ENCODE peak calls at places on chromosome 22, in seven cellular contexts. G, S, B, I, T, W and K are unnamed samples.

GRCh38 chr22:35746946-35747703 is 29.5 kb downstream of the APOL5 start:
- DNase-seq in G (no peak), S (no peak), B (no peak), I (no peak), T (no peak), W (no peak), K (no peak)

GRCh38 chr22:25176175-25176574 is 23.5 kb upstream of the CRYBB3 start:
- DNase-seq in G (no peak), S (no peak), B (no peak), I (no peak), T (no peak), W (no peak), K (no peak)

GRCh38 chr22:25518000-25518663 is 46.3 kb upstream of the GRK3 start:
- DNase-seq in G (no peak), S (no peak), B (no peak), I (no peak), T (no peak), W (no peak), K (no peak)

GRCh38 chr22:37387793-37388192 is 39.5 kb downstream of the ELFN2 start:
- DNase-seq in G (no peak), S (no peak), B (no peak), I (no peak), T (no peak), W (no peak), K (no peak)

GRCh38 chr22:17087176-17088131 is 2.7 kb downstream of the IL17RA start:
- DNase-seq in G (no peak), S (no peak), B (peak; percentile 73), I (no peak), T (no peak), W (no peak), K (no peak)

GRCh38 chr22:26573026-26573662 is 16.8 kb downstream of the TPST2 start:
- DNase-seq in G (peak; percentile 54), S (no peak), B (no peak), I (peak; percentile 86), T (no peak), W (peak; percentile 64), K (peak; percentile 90)

GRCh38 chr22:17116931-17117330 is 4.2 kb downstream of the TMEM121B start:
- DNase-seq in G (no peak), S (no peak), B (peak; percentile 37), I (no peak), T (no peak), W (no peak), K (no peak)

GRCh38 chr22:21984793-21985192 is 2.2 kb upstream of the TOP3B start:
- DNase-seq in G (no peak), S (peak; percentile 36), B (no peak), I (peak; percentile 69), T (peak; percentile 34), W (no peak), K (no peak)

GRCh38 chr22:22080270-22080669 is 97.7 kb upstream of the TOP3B start:
- DNase-seq in G (no peak), S (no peak), B (no peak), I (no peak), T (no peak), W (no peak), K (no peak)

GRCh38 chr22:17554814-17555213 is 8.5 kb upstream of the SLC25A18 start:
- DNase-seq in G (no peak), S (no peak), B (no peak), I (no peak), T (no peak), W (no peak), K (no peak)

GRCh38 chr22:24521791-24522245 is 26.7 kb downstream of the UPB1 start:
- DNase-seq in G (peak; percentile 80), S (peak; percentile 82), B (peak; percentile 38), I (peak; percentile 41), T (peak; percentile 87), W (no peak), K (peak; percentile 78)

GRCh38 chr22:35324067-35324466 is 24.4 kb downstream of the TOM1 start:
- DNase-seq in G (no peak), S (no peak), B (no peak), I (peak; percentile 29), T (no peak), W (no peak), K (no peak)

GRCh38 chr22:27596133-27596905 is 205.2 kb downstream of the MN1 start:
- DNase-seq in G (no peak), S (no peak), B (no peak), I (no peak), T (no peak), W (no peak), K (no peak)

GRCh38 chr22:27594474-27595134 is 207.0 kb downstream of the MN1 start:
- DNase-seq in G (no peak), S (no peak), B (no peak), I (no peak), T (no peak), W (no peak), K (no peak)

GRCh38 chr22:27591060-27591459 is 210.5 kb downstream of the MN1 start:
- DNase-seq in G (peak; percentile 62), S (no peak), B (no peak), I (peak; percentile 76), T (no peak), W (no peak), K (no peak)

GRCh38 chr22:27594020-27594419 is 207.5 kb downstream of the MN1 start:
- DNase-seq in G (no peak), S (no peak), B (no peak), I (no peak), T (no peak), W (no peak), K (no peak)

DNA sequence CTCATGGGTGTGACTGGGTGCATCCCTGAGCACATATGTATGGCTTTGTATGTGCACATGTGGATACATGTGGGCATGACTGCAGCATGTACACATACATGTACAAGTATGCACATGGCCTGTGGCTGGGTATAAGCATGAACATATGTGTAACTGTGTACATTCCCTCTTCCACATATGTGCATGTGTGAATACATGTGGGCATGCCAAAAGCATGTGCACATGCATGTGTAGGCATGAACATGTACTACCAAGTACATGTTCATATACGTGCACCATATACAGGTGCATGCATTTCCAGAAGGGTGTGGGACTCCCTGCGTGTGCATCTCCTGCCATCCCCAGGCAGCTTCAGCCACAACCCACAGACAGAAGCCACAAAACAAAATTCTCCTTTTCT is 208.2 kb downstream of the MN1 start:
- DNase-seq in G (no peak), S (no peak), B (no peak), I (no peak), T (no peak), W (no peak), K (no peak)
- H3K4me3 ChIP-seq in G (no peak overlapping the region), S (no peak overlapping the region), B (no peak overlapping the region), I (no peak overlapping the region), T (no peak overlapping the region), W (no peak overlapping the region), K (no peak overlapping the region)

GRCh38 chr22:30382340-30382739 is 4.9 kb downstream of the RNF215 start:
- DNase-seq in G (no peak), S (no peak), B (no peak), I (no peak), T (no peak), W (peak; percentile 63), K (no peak)

GRCh38 chr22:30383061-30383460 is 4.2 kb downstream of the RNF215 start:
- DNase-seq in G (no peak), S (no peak), B (no peak), I (no peak), T (no peak), W (no peak), K (no peak)

GRCh38 chr22:30386960-30387848 is at the start of gene RNF215:
- DNase-seq in G (peak; percentile 77), S (peak; percentile 77), B (peak; percentile 81), I (peak; percentile 93), T (peak; percentile 93), W (peak; percentile 78), K (peak; percentile 97)

GRCh38 chr22:30386608-30386959 is 627 bp downstream of the RNF215 start:
- DNase-seq in G (no peak), S (no peak), B (no peak), I (peak; percentile 63), T (no peak), W (no peak), K (no peak)

DNA sequence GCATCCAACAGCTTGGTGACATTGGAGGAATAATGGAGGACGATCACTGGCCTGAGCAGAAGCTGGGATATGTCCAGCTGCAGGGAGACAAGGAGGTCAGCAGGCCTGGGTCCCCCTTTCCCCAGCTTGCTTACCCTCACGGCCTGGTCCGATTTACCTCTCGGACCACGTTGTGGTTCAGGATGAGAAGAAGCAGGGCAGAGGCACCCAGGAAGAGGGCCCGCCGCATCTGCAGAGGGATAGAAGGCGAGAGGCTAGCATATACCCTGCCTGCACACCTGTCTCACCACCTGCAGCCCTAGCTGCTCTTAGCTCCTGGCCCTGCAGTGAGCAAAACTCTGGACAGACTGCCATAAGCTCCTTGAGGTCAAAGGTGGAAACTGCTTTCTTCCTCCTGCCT is 1.3 kb downstream of the RNF215 start:
- DNase-seq in G (no peak), S (no peak), B (no peak), I (peak; percentile 14), T (no peak), W (no peak), K (no peak)
- H3K4me1 ChIP-seq in G (peaks cover 15% of the 10 kb centered on the region), S (no peaks in the 10 kb centered on the region), B (peaks cover 62% of the 10 kb centered on the region), I (peaks cover 2% of the 10 kb centered on the region), T (peaks cover 8% of the 10 kb centered on the region), W (no peaks in the 10 kb centered on the region), K (peaks cover 8% of the 10 kb centered on the region)

DNA sequence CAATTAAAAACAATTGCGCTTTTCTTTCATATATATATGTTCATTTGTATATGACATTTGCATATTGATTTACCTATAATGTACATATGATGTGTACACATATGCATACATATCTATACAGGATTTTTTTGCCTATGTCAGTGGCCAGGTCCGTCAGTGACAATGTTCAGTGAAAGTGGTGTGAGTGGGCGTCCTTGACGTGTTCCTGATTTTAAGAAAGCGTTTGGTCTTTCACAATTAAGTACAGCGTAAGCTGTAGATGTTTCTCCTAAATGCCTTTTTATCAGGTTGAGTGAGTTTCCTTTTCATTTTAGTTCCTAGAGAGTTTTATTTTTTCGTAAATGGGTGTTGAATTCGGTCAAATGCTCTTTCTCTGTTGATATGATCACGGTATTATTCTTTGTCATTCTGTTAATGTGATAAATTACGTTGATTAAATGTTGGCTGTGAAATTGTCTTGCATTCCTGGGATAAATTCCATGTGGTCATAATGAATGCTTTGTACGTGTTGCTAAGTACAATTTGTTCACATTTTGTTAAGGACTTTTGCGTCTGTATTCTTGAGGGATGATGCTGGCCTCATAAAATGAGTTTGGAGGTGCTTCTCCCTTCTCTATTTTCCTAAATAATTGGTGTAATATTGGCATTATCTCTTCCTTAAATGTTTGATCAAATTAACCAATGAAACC is 10.6 kb upstream of the GNB1L start:
- DNase-seq in G (no peak), S (no peak), B (no peak), I (no peak), T (no peak), W (no peak), K (no peak)
- H3K4me3 ChIP-seq in G (no peak overlapping the region), S (no peak overlapping the region), B (no peak overlapping the region), I (no peak overlapping the region), T (no peak overlapping the region), W (no peak overlapping the region), K (no peak overlapping the region)

DNA sequence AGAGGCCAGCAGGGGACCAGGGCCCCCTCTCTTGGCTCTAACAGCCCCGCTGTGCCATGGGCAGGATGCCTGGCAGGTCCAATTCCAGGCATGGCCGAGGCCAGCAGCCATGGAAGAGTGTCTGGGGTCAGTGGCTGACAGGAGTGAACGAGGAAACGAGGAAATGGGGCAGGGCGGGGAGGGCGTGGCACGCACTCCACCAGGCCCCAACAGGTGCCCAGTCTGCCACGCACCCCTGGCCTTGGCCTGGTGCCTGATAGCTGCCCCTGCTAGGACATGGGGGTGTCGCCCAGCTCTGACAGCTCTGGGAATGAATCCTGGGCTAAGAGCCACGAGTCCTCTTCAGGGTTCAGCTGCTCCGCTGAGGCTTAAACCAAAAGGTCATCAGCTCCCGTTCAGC is 11.6 kb upstream of the TBC1D22A start:
- DNase-seq in G (no peak), S (no peak), B (no peak), I (peak; percentile 70), T (no peak), W (peak; percentile 81), K (no peak)
- H3K4me1 ChIP-seq in G (peaks cover 33% of the 10 kb centered on the region), S (no peaks in the 10 kb centered on the region), B (peaks cover 16% of the 10 kb centered on the region), I (peaks cover 19% of the 10 kb centered on the region), T (peaks cover 18% of the 10 kb centered on the region), W (peaks cover 46% of the 10 kb centered on the region), K (peaks cover 27% of the 10 kb centered on the region)

GRCh38 chr22:32661737-32662586 is 139.5 kb upstream of the TIMP3 start:
- DNase-seq in G (no peak), S (no peak), B (no peak), I (no peak), T (no peak), W (no peak), K (no peak)
- H3K4me3 ChIP-seq in G (no peak overlapping the region), S (no peak overlapping the region), B (no peak overlapping the region), I (no peak overlapping the region), T (no peak overlapping the region), W (no peak overlapping the region), K (no peak overlapping the region)